ENCODE peak calls at places on chromosomes 1 and 21, in eight cellular contexts. L, E, F, K, N, X, G and A are unnamed samples.

GRCh38 chr1:162993866-162994265 is 75.3 kb upstream of the RGS4 start:
- DNase-seq in E (peak), N (no peak), L (no peak), F (no peak), K (no peak), G (no peak), X (no peak), A (no peak)

GRCh38 chr1:164092603-164093353 is 466.2 kb upstream of the PBX1 start:
- DNase-seq in E (no peak), L (no peak), K (no peak), N (peak), F (peak), G (no peak), X (no peak), A (no peak)

GRCh38 chr21:32257952-32258785 is 20.7 kb downstream of the MIS18A start:
- DNase-seq in X (peak), L (peak), N (peak), F (peak), E (peak), G (peak), K (no peak), A (peak)

GRCh38 chr1:2875677-2876531 is 74.4 kb upstream of the TTC34 start:
- DNase-seq in E (no peak), G (no peak), K (no peak), X (peak), F (no peak), L (no peak), N (no peak), A (no peak)

GRCh38 chr1:110538921-110539320 is 19.9 kb upstream of the KCNA10 start:
- DNase-seq in K (no peak), L (no peak), E (no peak), N (no peak), F (no peak), G (no peak), X (no peak), A (no peak)

GRCh38 chr1:4565169-4565568 is 89.2 kb upstream of the AJAP1 start:
- DNase-seq in E (no peak), G (no peak), N (no peak), X (no peak), K (no peak), L (no peak), F (no peak), A (no peak)

GRCh38 chr1:88763649-88764406 is 79.8 kb downstream of the PKN2 start:
- DNase-seq in E (peak), X (no peak), F (peak), K (no peak), N (peak), G (no peak), L (no peak), A (peak)

GRCh38 chr1:52059326-52059725 is 3.2 kb downstream of the BTF3L4 start:
- DNase-seq in F (peak), K (no peak), G (no peak), X (no peak), E (peak), L (no peak), N (peak), A (no peak)

GRCh38 chr21:46079357-46080170 is 18.3 kb upstream of the COL6A2 start:
- DNase-seq in K (peak), E (peak), F (peak), X (peak), N (peak), G (peak), L (peak), A (peak)

GRCh38 chr1:1630965-1631792 is 794 bp upstream of the MMP23B start:
- DNase-seq in X (peak), L (no peak), G (peak), E (peak), K (peak), F (peak), N (no peak), A (no peak)

GRCh38 chr1:207890136-207890738 is 20.7 kb downstream of the CD34 start:
- DNase-seq in N (peak), E (peak), F (peak), G (peak), K (peak), X (peak), L (peak), A (peak)

GRCh38 chr1:226366290-226366689 is 41.6 kb downstream of the PARP1 start:
- DNase-seq in F (no peak), X (no peak), E (no peak), N (peak), L (no peak), G (no peak), K (no peak), A (no peak)

GRCh38 chr1:211713231-211713630 is 37.8 kb upstream of the NEK2 start:
- DNase-seq in F (no peak), L (no peak), N (no peak), G (no peak), X (no peak), E (peak), K (no peak), A (no peak)

GRCh38 chr1:8351693-8352470 is 34.0 kb downstream of the SLC45A1 start:
- DNase-seq in G (peak), L (no peak), N (no peak), K (peak), E (no peak), X (no peak), F (no peak), A (no peak)

GRCh38 chr1:207972350-207972749 is 61.4 kb upstream of the CD34 start:
- DNase-seq in N (no peak), E (no peak), K (no peak), F (no peak), X (no peak), G (no peak), L (no peak), A (no peak)

GRCh38 chr1:87906078-87906477 is 577.4 kb downstream of the LMO4 start:
- DNase-seq in K (no peak), F (no peak), E (no peak), N (no peak), G (no peak), X (no peak), L (no peak), A (no peak)

GRCh38 chr1:8661185-8662110 is 156.0 kb downstream of the RERE start:
- DNase-seq in X (no peak), F (peak), N (peak), K (no peak), G (no peak), L (peak), E (peak), A (no peak)

GRCh38 chr1:30319765-30320580 is 403.4 kb downstream of the MATN1 start:
- DNase-seq in N (no peak), X (peak), L (no peak), K (no peak), E (no peak), G (no peak), F (no peak), A (no peak)

GRCh38 chr1:86811539-86811938 is 102.4 kb downstream of the SELENOF start:
- DNase-seq in X (no peak), G (no peak), N (no peak), K (no peak), F (no peak), E (no peak), L (no peak), A (no peak)

GRCh38 chr1:179818743-179819173 is 58.8 kb downstream of the TOR1AIP2 start:
- DNase-seq in F (no peak), G (peak), N (peak), X (no peak), L (no peak), K (peak), E (no peak), A (no peak)

GRCh38 chr1:30087465-30087864 is 635.9 kb downstream of the MATN1 start:
- DNase-seq in E (no peak), G (peak), X (no peak), F (no peak), N (no peak), L (no peak), K (no peak), A (no peak)

GRCh38 chr1:213564215-213564659 is 423.5 kb upstream of the PROX1 start:
- DNase-seq in X (no peak), L (no peak), G (no peak), K (no peak), N (no peak), F (no peak), E (no peak), A (no peak)

GRCh38 chr1:55250399-55251075 is 35.4 kb upstream of the USP24 start:
- DNase-seq in X (no peak), L (no peak), K (no peak), G (no peak), E (peak), F (no peak), N (no peak), A (no peak)

GRCh38 chr21:44969965-44970755 is 30.3 kb downstream of the SLX9 start:
- DNase-seq in F (no peak), G (no peak), N (peak), K (peak), L (peak), E (peak), X (no peak), A (no peak)

GRCh38 chr1:5707566-5708178 is 284.6 kb downstream of the NPHP4 start:
- DNase-seq in G (no peak), F (no peak), E (no peak), K (peak), N (no peak), X (no peak), L (no peak), A (no peak)

GRCh38 chr1:160361814-160362167 is 5.1 kb upstream of the NHLH1 start:
- DNase-seq in L (no peak), F (no peak), X (no peak), E (no peak), K (no peak), N (no peak), G (no peak), A (no peak)

GRCh38 chr1:160361199-160361598 is 5.7 kb upstream of the NHLH1 start:
- DNase-seq in L (no peak), E (no peak), N (no peak), X (no peak), K (no peak), F (no peak), G (no peak), A (no peak)

GRCh38 chr1:160358073-160358472 is 8.8 kb upstream of the NHLH1 start:
- DNase-seq in K (no peak), X (no peak), G (no peak), L (no peak), N (no peak), F (no peak), E (no peak), A (no peak)

GRCh38 chr1:160360227-160360695 is 6.6 kb upstream of the NHLH1 start:
- DNase-seq in K (no peak), L (no peak), N (no peak), F (no peak), E (no peak), G (no peak), X (no peak), A (no peak)

GRCh38 chr1:160359559-160360226 is 7.2 kb upstream of the NHLH1 start:
- DNase-seq in L (peak), F (peak), G (no peak), E (no peak), N (peak), X (no peak), K (no peak), A (no peak)
- TF ChIP-seq CTCF in L (no peak), F (no peak), G (no peak), E (no peak), N (no peak), X (no peak), K (no peak), A (no peak)

GRCh38 chr1:170711682-170712081 is 47.8 kb downstream of the PRRX1 start:
- DNase-seq in G (no peak), F (peak), L (peak), X (no peak), K (no peak), N (peak), E (peak), A (peak)

GRCh38 chr1:170714938-170715337 is 51.0 kb downstream of the PRRX1 start:
- DNase-seq in E (no peak), N (no peak), K (no peak), G (no peak), F (peak), L (no peak), X (no peak), A (no peak)

GRCh38 chr1:170716835-170717429 is 53.0 kb downstream of the PRRX1 start:
- DNase-seq in N (no peak), L (no peak), G (no peak), F (no peak), X (no peak), E (no peak), K (no peak), A (no peak)

DNA sequence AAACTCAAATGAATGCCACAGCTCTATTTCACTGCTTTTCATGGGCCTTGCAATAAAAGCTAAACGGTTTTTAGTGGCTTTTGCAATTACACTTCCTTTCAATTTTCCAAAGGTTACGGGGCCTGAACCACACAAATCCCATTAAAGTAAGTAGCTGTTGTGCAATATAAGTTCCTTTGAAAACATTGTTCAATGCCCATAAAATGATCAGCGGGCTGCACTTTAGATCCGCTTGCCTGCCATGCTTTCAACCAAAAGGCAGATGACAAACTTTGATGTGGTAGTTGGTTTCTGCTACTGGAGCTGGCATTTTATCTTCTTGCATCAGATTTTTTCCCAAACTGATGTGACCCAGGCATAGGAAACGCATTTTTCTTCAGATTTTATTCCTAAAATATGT is 50.2 kb downstream of the PRRX1 start:
- DNase-seq in G (no peak), F (no peak), E (peak), L (no peak), N (no peak), K (no peak), X (no peak), A (no peak)
- H3K4me3 ChIP-seq in G (no peak), F (no peak), E (no peak), L (no peak), N (no peak), K (no peak), X (no peak), A (no peak)

DNA sequence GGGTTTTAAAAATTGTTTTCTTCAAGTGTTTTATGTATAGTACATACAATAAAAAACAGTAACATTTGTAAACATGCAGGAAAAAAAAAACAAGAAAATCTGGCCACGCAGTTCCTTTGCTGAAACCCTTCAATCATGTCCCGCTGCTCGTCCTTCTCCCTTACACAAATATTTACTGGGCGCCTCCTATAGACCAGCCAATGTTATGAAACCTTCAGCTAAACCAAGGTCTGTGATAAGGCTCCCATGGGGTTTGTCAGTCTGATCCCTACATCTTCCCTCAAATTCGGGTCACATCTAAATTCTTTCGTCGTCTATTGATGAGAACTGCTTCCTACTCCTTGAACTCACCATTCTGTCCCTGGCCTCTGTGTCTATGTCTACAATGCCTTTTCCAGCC is 583.9 kb downstream of the SMYD3 start:
- DNase-seq in E (no peak), N (no peak), K (no peak), F (no peak), L (no peak), X (no peak), G (no peak), A (no peak)
- TF ChIP-seq CTCF in E (no peak), N (no peak), K (no peak), F (no peak), L (no peak), X (no peak), G (no peak), A (no peak)

DNA sequence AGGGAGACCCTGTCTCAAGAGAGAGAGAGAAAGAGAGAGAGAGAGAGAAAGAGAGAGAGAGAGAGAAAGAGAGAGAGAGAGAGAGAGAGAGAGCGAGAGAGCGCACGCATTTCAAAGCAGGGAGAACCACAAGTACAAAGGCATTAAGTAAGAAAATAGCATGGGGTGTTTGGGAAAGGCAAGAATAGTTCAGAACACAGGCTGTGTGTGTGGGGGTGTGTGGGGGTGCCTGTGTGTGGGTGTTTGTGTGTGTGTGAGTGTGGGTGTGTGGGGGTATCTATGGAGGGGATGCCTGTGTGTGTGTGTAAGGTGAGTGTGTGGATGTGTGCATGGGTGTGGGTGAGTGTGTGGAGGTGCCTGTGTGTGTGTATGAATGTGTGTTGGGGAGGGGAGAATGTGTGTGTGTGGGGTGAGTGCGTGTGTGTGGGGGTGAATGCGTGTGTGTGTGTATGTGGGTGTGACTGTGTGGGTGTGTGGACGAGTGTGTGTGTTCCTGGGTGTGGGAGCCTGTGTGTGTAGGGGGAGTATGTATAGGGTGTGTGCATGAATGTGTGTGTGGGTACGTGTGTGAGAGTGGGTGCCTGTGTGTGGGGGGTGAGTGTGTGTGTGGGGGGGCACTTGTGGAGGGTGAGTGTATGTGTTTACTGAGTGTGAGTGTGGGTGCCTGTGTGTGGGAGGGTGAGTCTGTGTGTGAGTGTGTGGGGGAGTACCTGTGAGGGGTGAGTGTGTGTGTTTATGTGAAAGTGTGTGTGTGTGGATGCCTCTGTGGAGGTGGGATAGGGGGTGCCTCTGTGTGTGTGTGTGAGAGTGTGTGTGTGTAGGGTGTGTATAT is 19.1 kb upstream of the HDAC1 start:
- DNase-seq in N (no peak), L (no peak), F (no peak), X (no peak), K (no peak), E (no peak), G (no peak), A (no peak)
- H3K4me3 ChIP-seq in N (no peak), L (no peak), F (no peak), X (no peak), K (no peak), E (no peak), G (no peak), A (no peak)

DNA sequence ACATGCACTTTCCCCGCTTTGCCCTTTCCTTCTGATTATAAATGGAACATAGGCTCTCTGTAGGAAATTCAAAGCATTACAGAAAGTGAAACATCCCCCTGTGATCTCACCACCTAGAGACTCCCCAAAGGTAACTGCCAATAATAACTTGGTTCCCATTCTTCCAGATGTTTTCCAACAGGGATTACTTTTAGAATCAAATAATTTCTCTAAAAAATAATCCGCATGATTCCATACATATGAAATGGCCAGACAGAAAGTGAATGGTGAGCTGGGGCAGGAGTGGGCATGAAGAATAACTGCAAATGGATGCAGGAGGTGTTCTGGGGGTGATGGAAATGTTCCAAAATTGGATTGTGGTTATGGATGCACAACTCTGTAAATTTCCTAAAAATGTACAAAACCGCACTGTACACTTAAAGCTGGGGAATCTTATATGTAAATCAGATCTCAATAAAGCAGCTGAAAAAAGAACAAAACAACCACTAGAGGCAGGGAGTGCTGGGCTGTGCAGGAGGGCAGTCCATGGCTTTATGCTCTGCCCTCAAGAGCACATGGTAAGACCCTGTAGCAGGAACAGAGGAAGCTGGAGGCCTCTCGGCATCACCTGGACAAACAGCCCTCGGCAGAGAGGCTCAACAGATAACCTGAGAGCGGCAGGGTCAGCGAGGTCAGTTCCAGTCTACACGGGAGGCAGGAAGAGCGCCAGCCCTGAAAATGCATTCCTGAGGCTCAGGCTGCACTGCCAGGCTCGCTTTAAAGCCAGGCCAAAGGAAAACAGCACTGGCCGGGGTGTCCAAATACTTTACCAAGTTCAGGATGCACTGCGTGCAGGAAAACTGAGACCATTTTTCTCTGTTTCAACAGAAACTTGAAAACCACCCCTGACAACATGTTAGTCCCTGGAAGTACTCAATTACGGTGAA is 39.7 kb downstream of the CAPZB start:
- DNase-seq in F (peak), N (no peak), E (peak), X (peak), K (no peak), G (peak), L (no peak), A (no peak)
- TF ChIP-seq CTCF in F (peak), N (peak), E (peak), X (no peak), K (peak), G (peak), L (peak), A (peak)

GRCh38 chr21:23542097-23542496 is 2065.2 kb downstream of the MRPL39 start:
- DNase-seq in K (no peak), F (no peak), L (no peak), G (no peak), N (no peak), X (no peak), E (no peak), A (no peak)

GRCh38 chr21:23543334-23543733 is 2063.9 kb downstream of the MRPL39 start:
- DNase-seq in X (no peak), N (no peak), E (no peak), G (no peak), K (no peak), F (no peak), L (no peak), A (no peak)

DNA sequence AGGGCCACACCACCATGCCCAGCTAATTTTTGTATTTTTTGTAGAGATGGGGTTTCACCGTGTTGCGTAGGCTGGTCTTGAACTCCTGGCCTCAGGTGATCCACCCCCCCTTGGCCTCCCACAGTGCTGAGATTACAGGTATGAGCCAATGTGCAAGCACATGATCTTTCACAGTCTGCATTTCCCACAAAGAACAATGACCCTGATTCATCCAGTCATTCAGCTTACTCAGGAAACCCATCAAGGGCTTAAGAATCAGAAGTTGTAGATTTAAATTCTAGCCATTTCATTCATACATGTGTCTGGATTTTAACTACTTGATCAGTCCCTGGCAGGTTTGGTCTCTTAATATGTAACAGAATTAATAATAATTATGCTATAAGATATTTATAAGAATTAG is 2065.7 kb downstream of the MRPL39 start:
- DNase-seq in G (no peak), L (no peak), F (no peak), X (no peak), K (no peak), E (no peak), N (no peak), A (no peak)
- H3K4me3 ChIP-seq in G (no peak), L (no peak), F (no peak), X (no peak), K (no peak), E (no peak), N (no peak), A (no peak)